ENCODE peak calls at places on chromosomes 13 and 19, in six cellular contexts. One of them, this sample, is unnamed.

GRCh38 chr13:79470666-79471065 is 10.3 kb upstream of the NDFIP2 start:
- DNase-seq in nephron progenitor cell: no peak
- DNase-seq in lung: no peak
- DNase-seq in hepatocyte: no peak
- DNase-seq in uterus: no peak
- DNase-seq in psoas muscle: no peak
- DNase-seq in this sample: no peak

GRCh38 chr13:76884167-76884566 is 2.0 kb downstream of the KCTD12 start:
- DNase-seq in nephron progenitor cell: peak
- DNase-seq in lung: peak
- DNase-seq in hepatocyte: peak
- DNase-seq in uterus: peak
- DNase-seq in psoas muscle: peak
- DNase-seq in this sample: no peak

GRCh38 chr13:110616103-110617101 is 1.1 kb downstream of the NAXD start:
- DNase-seq in nephron progenitor cell: no peak
- DNase-seq in lung: peak
- DNase-seq in hepatocyte: peak
- DNase-seq in uterus: no peak
- DNase-seq in psoas muscle: peak
- DNase-seq in this sample: no peak

GRCh38 chr13:26699197-26699490 is 61.4 kb downstream of the GPR12 start:
- DNase-seq in nephron progenitor cell: no peak
- DNase-seq in lung: no peak
- DNase-seq in hepatocyte: no peak
- DNase-seq in uterus: no peak
- DNase-seq in psoas muscle: no peak
- DNase-seq in this sample: no peak

GRCh38 chr13:27261376-27261775 is 9.3 kb upstream of the RASL11A start:
- DNase-seq in nephron progenitor cell: no peak
- DNase-seq in lung: no peak
- DNase-seq in hepatocyte: no peak
- DNase-seq in uterus: no peak
- DNase-seq in psoas muscle: no peak
- DNase-seq in this sample: no peak

GRCh38 chr13:49530452-49530851 is 34.7 kb downstream of the PHF11 start:
- DNase-seq in nephron progenitor cell: no peak
- DNase-seq in lung: no peak
- DNase-seq in hepatocyte: no peak
- DNase-seq in uterus: no peak
- DNase-seq in psoas muscle: no peak
- DNase-seq in this sample: no peak

GRCh38 chr13:98399756-98400155 is 177.2 kb downstream of the STK24 start:
- DNase-seq in nephron progenitor cell: no peak
- DNase-seq in lung: no peak
- DNase-seq in hepatocyte: no peak
- DNase-seq in uterus: no peak
- DNase-seq in psoas muscle: no peak
- DNase-seq in this sample: no peak

GRCh38 chr19:31232220-31232619 is 117.0 kb downstream of the TSHZ3 start:
- DNase-seq in nephron progenitor cell: no peak
- DNase-seq in lung: no peak
- DNase-seq in hepatocyte: no peak
- DNase-seq in uterus: no peak
- DNase-seq in psoas muscle: no peak
- DNase-seq in this sample: no peak

GRCh38 chr13:110771194-110771593 is 57.7 kb downstream of the ING1 start:
- DNase-seq in nephron progenitor cell: no peak
- DNase-seq in lung: no peak
- DNase-seq in hepatocyte: no peak
- DNase-seq in uterus: no peak
- DNase-seq in psoas muscle: no peak
- DNase-seq in this sample: no peak

GRCh38 chr19:21908066-21908465 is 72.1 kb upstream of the ZNF43 start:
- DNase-seq in nephron progenitor cell: no peak
- DNase-seq in lung: no peak
- DNase-seq in hepatocyte: no peak
- DNase-seq in uterus: no peak
- DNase-seq in psoas muscle: no peak
- DNase-seq in this sample: no peak

GRCh38 chr13:67148219-67148583 is 81.9 kb downstream of the PCDH9 start:
- DNase-seq in nephron progenitor cell: no peak
- DNase-seq in lung: no peak
- DNase-seq in hepatocyte: no peak
- DNase-seq in uterus: no peak
- DNase-seq in psoas muscle: no peak
- DNase-seq in this sample: no peak

GRCh38 chr19:12913011-12913561 is 6.0 kb downstream of the SYCE2 start:
- DNase-seq in nephron progenitor cell: peak
- DNase-seq in lung: no peak
- DNase-seq in hepatocyte: peak
- DNase-seq in uterus: peak
- DNase-seq in psoas muscle: peak
- DNase-seq in this sample: no peak

GRCh38 chr13:109332501-109333499 is 453.6 kb downstream of the IRS2 start:
- DNase-seq in nephron progenitor cell: no peak
- DNase-seq in lung: no peak
- DNase-seq in hepatocyte: no peak
- DNase-seq in uterus: no peak
- DNase-seq in psoas muscle: no peak
- DNase-seq in this sample: no peak

GRCh38 chr13:32880636-32881035 is 135.6 kb upstream of the KL start:
- DNase-seq in nephron progenitor cell: no peak
- DNase-seq in lung: no peak
- DNase-seq in hepatocyte: no peak
- DNase-seq in uterus: no peak
- DNase-seq in psoas muscle: no peak
- DNase-seq in this sample: no peak

GRCh38 chr19:18292460-18292809 is 11.0 kb upstream of the JUND start:
- DNase-seq in nephron progenitor cell: no peak
- DNase-seq in lung: no peak
- DNase-seq in hepatocyte: no peak
- DNase-seq in uterus: no peak
- DNase-seq in psoas muscle: no peak
- DNase-seq in this sample: peak

GRCh38 chr13:91813255-91813654 is 414.8 kb downstream of the GPC5 start:
- DNase-seq in nephron progenitor cell: no peak
- DNase-seq in lung: no peak
- DNase-seq in hepatocyte: peak
- DNase-seq in uterus: no peak
- DNase-seq in psoas muscle: no peak
- DNase-seq in this sample: no peak

GRCh38 chr19:17944301-17944700 is 11.5 kb downstream of the CCDC124 start:
- DNase-seq in nephron progenitor cell: no peak
- DNase-seq in lung: no peak
- DNase-seq in hepatocyte: no peak
- DNase-seq in uterus: no peak
- DNase-seq in psoas muscle: no peak
- DNase-seq in this sample: no peak

GRCh38 chr13:110149036-110149435 is 157.9 kb downstream of the COL4A1 start:
- DNase-seq in nephron progenitor cell: no peak
- DNase-seq in lung: no peak
- DNase-seq in hepatocyte: no peak
- DNase-seq in uterus: no peak
- DNase-seq in psoas muscle: no peak
- DNase-seq in this sample: no peak

GRCh38 chr19:27774337-27774736 is 1438.6 kb downstream of the UQCRFS1 start:
- DNase-seq in nephron progenitor cell: no peak
- DNase-seq in lung: no peak
- DNase-seq in hepatocyte: no peak
- DNase-seq in uterus: no peak
- DNase-seq in psoas muscle: no peak
- DNase-seq in this sample: no peak

GRCh38 chr13:96968027-96968426 is 26.2 kb downstream of the OXGR1 start:
- DNase-seq in nephron progenitor cell: no peak
- DNase-seq in lung: no peak
- DNase-seq in hepatocyte: no peak
- DNase-seq in uterus: no peak
- DNase-seq in psoas muscle: no peak
- DNase-seq in this sample: no peak

GRCh38 chr19:13881692-13882418 is 4.9 kb downstream of the NANOS3 start:
- DNase-seq in nephron progenitor cell: no peak
- DNase-seq in lung: no peak
- DNase-seq in hepatocyte: no peak
- DNase-seq in uterus: no peak
- DNase-seq in psoas muscle: no peak
- DNase-seq in this sample: no peak

GRCh38 chr13:27960362-27961226 is 8.5 kb downstream of the CDX2 start:
- DNase-seq in nephron progenitor cell: peak
- DNase-seq in lung: peak
- DNase-seq in hepatocyte: peak
- DNase-seq in uterus: no peak
- DNase-seq in psoas muscle: no peak
- DNase-seq in this sample: peak

GRCh38 chr19:38433268-38433733 is at the start of gene RYR1:
- DNase-seq in nephron progenitor cell: peak
- DNase-seq in lung: peak
- DNase-seq in hepatocyte: peak
- DNase-seq in uterus: no peak
- DNase-seq in psoas muscle: peak
- DNase-seq in this sample: peak

GRCh38 chr19:38434549-38435051 is 1.1 kb downstream of the RYR1 start:
- DNase-seq in nephron progenitor cell: peak
- DNase-seq in lung: no peak
- DNase-seq in hepatocyte: peak
- DNase-seq in uterus: no peak
- DNase-seq in psoas muscle: peak
- DNase-seq in this sample: peak

GRCh38 chr19:38440592-38440991 is 7.1 kb downstream of the RYR1 start:
- DNase-seq in nephron progenitor cell: no peak
- DNase-seq in lung: no peak
- DNase-seq in hepatocyte: no peak
- DNase-seq in uterus: no peak
- DNase-seq in psoas muscle: no peak
- DNase-seq in this sample: no peak

GRCh38 chr19:38437917-38438316 is 4.4 kb downstream of the RYR1 start:
- DNase-seq in nephron progenitor cell: no peak
- DNase-seq in lung: no peak
- DNase-seq in hepatocyte: no peak
- DNase-seq in uterus: no peak
- DNase-seq in psoas muscle: no peak
- DNase-seq in this sample: no peak

DNA sequence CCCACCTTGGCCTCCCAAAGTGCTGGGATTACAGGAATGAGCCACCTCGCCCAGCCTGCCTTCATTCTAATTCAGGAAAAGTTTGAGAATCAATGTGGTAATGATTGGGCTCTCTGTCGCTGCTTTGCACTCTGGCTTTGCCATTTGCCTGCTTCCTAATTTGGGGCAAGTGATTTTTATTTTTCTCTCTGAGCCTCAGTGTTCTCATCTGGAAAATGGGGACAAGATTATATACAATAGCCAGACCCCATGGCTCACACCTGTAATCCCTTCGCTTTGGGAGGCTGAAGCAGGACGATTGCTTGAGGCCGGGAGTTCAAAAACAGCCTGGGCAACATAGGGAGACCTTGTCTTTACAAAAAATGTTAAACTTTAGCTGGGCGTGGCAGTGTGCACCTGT is 3.8 kb downstream of the RYR1 start:
- DNase-seq in nephron progenitor cell: no peak
- DNase-seq in lung: no peak
- DNase-seq in hepatocyte: no peak
- DNase-seq in uterus: no peak
- DNase-seq in psoas muscle: no peak
- DNase-seq in this sample: no peak
- TF ChIP-seq CTCF in nephron progenitor cell: no peak
- TF ChIP-seq CTCF in lung: no peak
- TF ChIP-seq CTCF in hepatocyte: no peak
- TF ChIP-seq CTCF in uterus: no peak
- TF ChIP-seq CTCF in psoas muscle: no peak
- TF ChIP-seq CTCF in this sample: no peak

DNA sequence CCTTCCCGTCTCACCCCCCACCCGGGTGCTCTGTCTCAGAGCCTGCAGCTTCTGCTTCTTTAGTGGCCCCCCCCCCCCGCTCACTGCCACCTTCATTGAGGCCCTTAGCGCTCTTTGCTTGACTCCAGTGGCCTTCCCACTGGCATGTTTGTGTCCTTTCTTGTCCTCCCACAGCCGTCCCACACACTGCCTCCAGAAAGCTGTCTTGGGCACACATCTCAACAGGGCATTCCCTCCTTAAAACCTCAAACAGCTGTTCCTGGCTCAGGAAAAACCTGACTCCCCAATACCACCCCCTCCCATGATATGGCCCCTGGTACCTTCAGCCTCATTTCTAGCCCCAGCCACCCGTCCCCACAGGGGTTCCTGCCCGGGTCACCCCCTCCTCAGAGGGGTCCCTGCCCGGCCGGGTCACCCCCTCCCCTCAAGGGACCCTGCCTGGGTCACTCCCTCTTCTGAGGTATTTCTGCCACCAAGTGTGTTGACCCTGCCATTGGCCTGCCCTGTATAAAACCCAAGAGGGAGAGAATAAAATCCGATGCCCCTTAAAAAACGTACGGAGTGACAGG is 8.9 kb downstream of the B3GLCT start:
- DNase-seq in nephron progenitor cell: no peak
- DNase-seq in lung: no peak
- DNase-seq in hepatocyte: no peak
- DNase-seq in uterus: no peak
- DNase-seq in psoas muscle: no peak
- DNase-seq in this sample: no peak
- TF ChIP-seq CTCF in nephron progenitor cell: no peak
- TF ChIP-seq CTCF in lung: no peak
- TF ChIP-seq CTCF in hepatocyte: no peak
- TF ChIP-seq CTCF in uterus: no peak
- TF ChIP-seq CTCF in psoas muscle: no peak
- TF ChIP-seq CTCF in this sample: no peak

DNA sequence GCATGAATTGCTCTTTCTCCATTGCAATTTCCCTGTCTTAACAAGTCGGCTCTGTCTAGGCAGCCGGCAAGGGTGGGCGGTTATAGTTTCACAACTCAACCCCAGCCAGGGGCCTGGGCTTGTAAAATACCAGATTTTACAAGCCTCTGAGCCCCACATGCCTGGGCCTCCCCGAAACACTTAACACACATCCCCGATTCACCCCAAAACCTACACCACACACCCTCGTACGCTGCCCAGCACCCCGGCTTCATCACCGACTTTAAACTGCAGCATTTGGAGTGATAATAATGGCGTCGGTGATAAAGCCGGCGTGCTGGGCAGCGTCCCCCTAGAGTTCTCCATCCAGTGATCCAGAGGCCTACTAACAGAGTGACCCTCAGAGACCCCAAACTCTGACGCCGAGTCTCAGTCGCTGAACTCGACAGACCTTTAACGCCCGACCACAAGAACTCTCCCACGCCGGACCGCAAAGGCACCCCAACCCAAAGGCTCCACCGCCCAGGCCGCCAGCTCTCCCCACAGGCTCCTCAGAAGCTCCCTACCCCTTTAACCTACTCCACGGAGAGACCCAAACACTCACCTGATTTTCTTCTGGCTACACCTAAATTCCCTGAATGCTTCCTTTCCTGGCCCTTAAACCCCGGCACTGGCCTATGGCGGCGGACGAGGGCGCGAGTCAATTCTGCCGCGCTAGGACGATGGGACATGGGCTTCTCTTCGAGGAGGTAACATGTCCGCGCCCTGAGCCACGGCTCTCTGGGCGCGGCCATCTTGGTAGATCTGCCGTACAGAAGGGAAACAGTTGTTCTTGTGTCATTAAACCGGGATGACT is at the start of gene ZNF649:
- DNase-seq in nephron progenitor cell: peak
- DNase-seq in lung: peak
- DNase-seq in hepatocyte: peak
- DNase-seq in uterus: peak
- DNase-seq in psoas muscle: peak
- DNase-seq in this sample: peak
- TF ChIP-seq CTCF in nephron progenitor cell: no peak
- TF ChIP-seq CTCF in lung: no peak
- TF ChIP-seq CTCF in hepatocyte: no peak
- TF ChIP-seq CTCF in uterus: peak
- TF ChIP-seq CTCF in psoas muscle: no peak
- TF ChIP-seq CTCF in this sample: peak

GRCh38 chr13:113086031-113086750 is 19.4 kb upstream of the F7 start:
- DNase-seq in nephron progenitor cell: no peak
- DNase-seq in lung: no peak
- DNase-seq in hepatocyte: no peak
- DNase-seq in uterus: no peak
- DNase-seq in psoas muscle: peak
- DNase-seq in this sample: no peak
- TF ChIP-seq CTCF in nephron progenitor cell: no peak
- TF ChIP-seq CTCF in lung: no peak
- TF ChIP-seq CTCF in hepatocyte: no peak
- TF ChIP-seq CTCF in uterus: no peak
- TF ChIP-seq CTCF in psoas muscle: no peak
- TF ChIP-seq CTCF in this sample: no peak

This sample was measured in neural crest cell.